ENCODE peak calls at places on chromosomes 3 and 15, in nine cellular contexts. One of them, this sample, is unnamed.

GRCh38 chr3:10188798-10189556 is 24.3 kb downstream of the IRAK2 start:
- DNase-seq in mucosa of gallbladder: no peak
- DNase-seq in OCI-M1: no peak
- DNase-seq in activated CD4-positive, alpha-beta T cell treated with anti-CD3 and anti-CD28 coated beads, Interleukin-2, amount 10 ng/mL, durations not matched to agents 7 days and 5 days: no peak
- DNase-seq in HEK293T: no peak
- DNase-seq in EL: no peak
- DNase-seq in hypothalamus: no peak
- DNase-seq in WTC11: no peak
- DNase-seq in left ventricle myocardium inferior: no peak
- DNase-seq in this sample: no peak

GRCh38 chr3:165507576-165507975 is 311.4 kb upstream of the SLITRK3 start:
- DNase-seq in hypothalamus: no peak
- DNase-seq in HEK293T: no peak
- DNase-seq in EL: no peak
- DNase-seq in mucosa of gallbladder: no peak
- DNase-seq in OCI-M1: peak; percentile 4
- DNase-seq in activated CD4-positive, alpha-beta T cell treated with anti-CD3 and anti-CD28 coated beads, Interleukin-2, amount 10 ng/mL, durations not matched to agents 7 days and 5 days: no peak
- DNase-seq in left ventricle myocardium inferior: no peak
- DNase-seq in WTC11: no peak
- DNase-seq in this sample: no peak

GRCh38 chr3:100517276-100517675 is 24.9 kb downstream of the TMEM45A start:
- DNase-seq in OCI-M1: no peak
- DNase-seq in activated CD4-positive, alpha-beta T cell treated with anti-CD3 and anti-CD28 coated beads, Interleukin-2, amount 10 ng/mL, durations not matched to agents 7 days and 5 days: no peak
- DNase-seq in left ventricle myocardium inferior: no peak
- DNase-seq in HEK293T: no peak
- DNase-seq in EL: no peak
- DNase-seq in WTC11: no peak
- DNase-seq in hypothalamus: no peak
- DNase-seq in mucosa of gallbladder: no peak
- DNase-seq in this sample: no peak

GRCh38 chr3:197487911-197488391 is 67.8 kb downstream of the BDH1 start:
- DNase-seq in HEK293T: no peak
- DNase-seq in WTC11: no peak
- DNase-seq in mucosa of gallbladder: peak; percentile 75
- DNase-seq in OCI-M1: no peak
- DNase-seq in left ventricle myocardium inferior: peak; percentile 50
- DNase-seq in EL: peak; percentile 98
- DNase-seq in hypothalamus: no peak
- DNase-seq in activated CD4-positive, alpha-beta T cell treated with anti-CD3 and anti-CD28 coated beads, Interleukin-2, amount 10 ng/mL, durations not matched to agents 7 days and 5 days: no peak
- DNase-seq in this sample: peak; percentile 100

GRCh38 chr3:72635551-72635950 is 212.7 kb downstream of the SHQ1 start:
- DNase-seq in left ventricle myocardium inferior: no peak
- DNase-seq in EL: no peak
- DNase-seq in OCI-M1: no peak
- DNase-seq in activated CD4-positive, alpha-beta T cell treated with anti-CD3 and anti-CD28 coated beads, Interleukin-2, amount 10 ng/mL, durations not matched to agents 7 days and 5 days: no peak
- DNase-seq in mucosa of gallbladder: no peak
- DNase-seq in hypothalamus: no peak
- DNase-seq in HEK293T: no peak
- DNase-seq in WTC11: no peak
- DNase-seq in this sample: no peak

GRCh38 chr15:58295637-58296036 is 136.2 kb upstream of the LIPC start:
- DNase-seq in WTC11: no peak
- DNase-seq in HEK293T: no peak
- DNase-seq in OCI-M1: no peak
- DNase-seq in EL: no peak
- DNase-seq in activated CD4-positive, alpha-beta T cell treated with anti-CD3 and anti-CD28 coated beads, Interleukin-2, amount 10 ng/mL, durations not matched to agents 7 days and 5 days: no peak
- DNase-seq in left ventricle myocardium inferior: no peak
- DNase-seq in mucosa of gallbladder: no peak
- DNase-seq in hypothalamus: no peak
- DNase-seq in this sample: no peak

GRCh38 chr3:108420926-108421325 is 89.5 kb downstream of the MYH15 start:
- DNase-seq in EL: peak; percentile 68
- DNase-seq in hypothalamus: no peak
- DNase-seq in WTC11: no peak
- DNase-seq in HEK293T: no peak
- DNase-seq in activated CD4-positive, alpha-beta T cell treated with anti-CD3 and anti-CD28 coated beads, Interleukin-2, amount 10 ng/mL, durations not matched to agents 7 days and 5 days: no peak
- DNase-seq in mucosa of gallbladder: no peak
- DNase-seq in left ventricle myocardium inferior: no peak
- DNase-seq in OCI-M1: peak; percentile 88
- DNase-seq in this sample: peak; percentile 48

GRCh38 chr3:161567962-161568361 is 71.4 kb downstream of the OTOL1 start:
- DNase-seq in left ventricle myocardium inferior: no peak
- DNase-seq in HEK293T: no peak
- DNase-seq in activated CD4-positive, alpha-beta T cell treated with anti-CD3 and anti-CD28 coated beads, Interleukin-2, amount 10 ng/mL, durations not matched to agents 7 days and 5 days: no peak
- DNase-seq in WTC11: no peak
- DNase-seq in EL: peak; percentile 62
- DNase-seq in mucosa of gallbladder: no peak
- DNase-seq in hypothalamus: no peak
- DNase-seq in OCI-M1: no peak
- DNase-seq in this sample: no peak

GRCh38 chr15:99507732-99508571 is 57.8 kb upstream of the MEF2A start:
- DNase-seq in activated CD4-positive, alpha-beta T cell treated with anti-CD3 and anti-CD28 coated beads, Interleukin-2, amount 10 ng/mL, durations not matched to agents 7 days and 5 days: no peak
- DNase-seq in mucosa of gallbladder: peak; percentile 51
- DNase-seq in OCI-M1: no peak
- DNase-seq in EL: no peak
- DNase-seq in HEK293T: no peak
- DNase-seq in hypothalamus: no peak
- DNase-seq in left ventricle myocardium inferior: no peak
- DNase-seq in WTC11: no peak
- DNase-seq in this sample: peak; percentile 81

GRCh38 chr3:47416041-47416440 is 35.2 kb downstream of the PTPN23 start:
- DNase-seq in mucosa of gallbladder: no peak
- DNase-seq in hypothalamus: no peak
- DNase-seq in activated CD4-positive, alpha-beta T cell treated with anti-CD3 and anti-CD28 coated beads, Interleukin-2, amount 10 ng/mL, durations not matched to agents 7 days and 5 days: no peak
- DNase-seq in HEK293T: no peak
- DNase-seq in WTC11: peak; percentile 49
- DNase-seq in EL: no peak
- DNase-seq in OCI-M1: no peak
- DNase-seq in left ventricle myocardium inferior: no peak
- DNase-seq in this sample: no peak

GRCh38 chr3:10263549-10264363 is 15.5 kb downstream of the TATDN2 start:
- DNase-seq in left ventricle myocardium inferior: no peak
- DNase-seq in activated CD4-positive, alpha-beta T cell treated with anti-CD3 and anti-CD28 coated beads, Interleukin-2, amount 10 ng/mL, durations not matched to agents 7 days and 5 days: peak; percentile 71
- DNase-seq in OCI-M1: peak; percentile 40
- DNase-seq in EL: peak; percentile 46
- DNase-seq in HEK293T: peak; percentile 67
- DNase-seq in WTC11: peak; percentile 79
- DNase-seq in mucosa of gallbladder: peak; percentile 19
- DNase-seq in hypothalamus: no peak
- DNase-seq in this sample: peak; percentile 46

GRCh38 chr3:175329373-175329772 is 470.2 kb downstream of the NAALADL2 start:
- DNase-seq in OCI-M1: no peak
- DNase-seq in left ventricle myocardium inferior: no peak
- DNase-seq in mucosa of gallbladder: no peak
- DNase-seq in EL: no peak
- DNase-seq in activated CD4-positive, alpha-beta T cell treated with anti-CD3 and anti-CD28 coated beads, Interleukin-2, amount 10 ng/mL, durations not matched to agents 7 days and 5 days: no peak
- DNase-seq in WTC11: no peak
- DNase-seq in hypothalamus: no peak
- DNase-seq in HEK293T: no peak
- DNase-seq in this sample: no peak

GRCh38 chr3:126105691-126106187 is 21.8 kb upstream of the SLC41A3 start:
- DNase-seq in hypothalamus: no peak
- DNase-seq in OCI-M1: no peak
- DNase-seq in WTC11: no peak
- DNase-seq in left ventricle myocardium inferior: no peak
- DNase-seq in HEK293T: no peak
- DNase-seq in EL: no peak
- DNase-seq in mucosa of gallbladder: no peak
- DNase-seq in activated CD4-positive, alpha-beta T cell treated with anti-CD3 and anti-CD28 coated beads, Interleukin-2, amount 10 ng/mL, durations not matched to agents 7 days and 5 days: no peak
- DNase-seq in this sample: no peak

GRCh38 chr3:164467027-164467426 is 611.3 kb downstream of the SI start:
- DNase-seq in EL: no peak
- DNase-seq in OCI-M1: no peak
- DNase-seq in HEK293T: no peak
- DNase-seq in WTC11: no peak
- DNase-seq in left ventricle myocardium inferior: no peak
- DNase-seq in activated CD4-positive, alpha-beta T cell treated with anti-CD3 and anti-CD28 coated beads, Interleukin-2, amount 10 ng/mL, durations not matched to agents 7 days and 5 days: no peak
- DNase-seq in mucosa of gallbladder: no peak
- DNase-seq in hypothalamus: no peak
- DNase-seq in this sample: no peak

GRCh38 chr3:97106652-97106989 is 292.2 kb downstream of the EPHA6 start:
- DNase-seq in HEK293T: no peak
- DNase-seq in hypothalamus: no peak
- DNase-seq in WTC11: no peak
- DNase-seq in OCI-M1: no peak
- DNase-seq in left ventricle myocardium inferior: no peak
- DNase-seq in activated CD4-positive, alpha-beta T cell treated with anti-CD3 and anti-CD28 coated beads, Interleukin-2, amount 10 ng/mL, durations not matched to agents 7 days and 5 days: no peak
- DNase-seq in EL: no peak
- DNase-seq in mucosa of gallbladder: no peak
- DNase-seq in this sample: no peak

GRCh38 chr15:59268980-59269472 is 62.4 kb downstream of the LDHAL6B start:
- DNase-seq in activated CD4-positive, alpha-beta T cell treated with anti-CD3 and anti-CD28 coated beads, Interleukin-2, amount 10 ng/mL, durations not matched to agents 7 days and 5 days: no peak
- DNase-seq in WTC11: no peak
- DNase-seq in hypothalamus: no peak
- DNase-seq in HEK293T: no peak
- DNase-seq in left ventricle myocardium inferior: no peak
- DNase-seq in OCI-M1: no peak
- DNase-seq in mucosa of gallbladder: no peak
- DNase-seq in EL: no peak
- DNase-seq in this sample: no peak

GRCh38 chr3:100041328-100041749 is 73.0 kb downstream of the FILIP1L start:
- DNase-seq in OCI-M1: no peak
- DNase-seq in mucosa of gallbladder: no peak
- DNase-seq in left ventricle myocardium inferior: no peak
- DNase-seq in hypothalamus: no peak
- DNase-seq in activated CD4-positive, alpha-beta T cell treated with anti-CD3 and anti-CD28 coated beads, Interleukin-2, amount 10 ng/mL, durations not matched to agents 7 days and 5 days: no peak
- DNase-seq in HEK293T: no peak
- DNase-seq in WTC11: no peak
- DNase-seq in EL: peak; percentile 92
- DNase-seq in this sample: peak; percentile 83

GRCh38 chr3:8709801-8710524 is 23.6 kb upstream of the CAV3 start:
- DNase-seq in OCI-M1: no peak
- DNase-seq in left ventricle myocardium inferior: no peak
- DNase-seq in HEK293T: no peak
- DNase-seq in WTC11: no peak
- DNase-seq in EL: no peak
- DNase-seq in mucosa of gallbladder: no peak
- DNase-seq in activated CD4-positive, alpha-beta T cell treated with anti-CD3 and anti-CD28 coated beads, Interleukin-2, amount 10 ng/mL, durations not matched to agents 7 days and 5 days: no peak
- DNase-seq in hypothalamus: no peak
- DNase-seq in this sample: no peak

GRCh38 chr15:45386420-45386819 is 8.1 kb upstream of the GATM start:
- DNase-seq in left ventricle myocardium inferior: no peak
- DNase-seq in WTC11: no peak
- DNase-seq in EL: no peak
- DNase-seq in OCI-M1: no peak
- DNase-seq in HEK293T: no peak
- DNase-seq in hypothalamus: no peak
- DNase-seq in mucosa of gallbladder: no peak
- DNase-seq in activated CD4-positive, alpha-beta T cell treated with anti-CD3 and anti-CD28 coated beads, Interleukin-2, amount 10 ng/mL, durations not matched to agents 7 days and 5 days: no peak
- DNase-seq in this sample: no peak

GRCh38 chr3:151733613-151734012 is at the start of gene AADACL2:
- DNase-seq in activated CD4-positive, alpha-beta T cell treated with anti-CD3 and anti-CD28 coated beads, Interleukin-2, amount 10 ng/mL, durations not matched to agents 7 days and 5 days: no peak
- DNase-seq in hypothalamus: no peak
- DNase-seq in HEK293T: no peak
- DNase-seq in mucosa of gallbladder: no peak
- DNase-seq in left ventricle myocardium inferior: no peak
- DNase-seq in OCI-M1: no peak
- DNase-seq in EL: no peak
- DNase-seq in WTC11: no peak
- DNase-seq in this sample: no peak

GRCh38 chr15:65954289-65954741 is 85.0 kb downstream of the RAB11A start:
- DNase-seq in HEK293T: no peak
- DNase-seq in left ventricle myocardium inferior: no peak
- DNase-seq in activated CD4-positive, alpha-beta T cell treated with anti-CD3 and anti-CD28 coated beads, Interleukin-2, amount 10 ng/mL, durations not matched to agents 7 days and 5 days: no peak
- DNase-seq in WTC11: peak; percentile 69
- DNase-seq in hypothalamus: no peak
- DNase-seq in OCI-M1: no peak
- DNase-seq in EL: peak; percentile 37
- DNase-seq in mucosa of gallbladder: no peak
- DNase-seq in this sample: peak; percentile 85

GRCh38 chr3:11582123-11582968 is 61.4 kb downstream of the VGLL4 start:
- DNase-seq in hypothalamus: peak; percentile 33
- DNase-seq in EL: peak; percentile 77
- DNase-seq in OCI-M1: peak; percentile 46
- DNase-seq in activated CD4-positive, alpha-beta T cell treated with anti-CD3 and anti-CD28 coated beads, Interleukin-2, amount 10 ng/mL, durations not matched to agents 7 days and 5 days: peak; percentile 15
- DNase-seq in HEK293T: peak; percentile 61
- DNase-seq in mucosa of gallbladder: peak; percentile 55
- DNase-seq in WTC11: peak; percentile 56
- DNase-seq in left ventricle myocardium inferior: peak; percentile 67
- DNase-seq in this sample: peak; percentile 96

GRCh38 chr15:90232941-90233700 is 620 bp downstream of the CIB1 start:
- DNase-seq in hypothalamus: no peak
- DNase-seq in left ventricle myocardium inferior: peak; percentile 61
- DNase-seq in OCI-M1: peak; percentile 77
- DNase-seq in mucosa of gallbladder: peak; percentile 48
- DNase-seq in WTC11: peak; percentile 71
- DNase-seq in HEK293T: peak; percentile 74
- DNase-seq in EL: peak; percentile 56
- DNase-seq in activated CD4-positive, alpha-beta T cell treated with anti-CD3 and anti-CD28 coated beads, Interleukin-2, amount 10 ng/mL, durations not matched to agents 7 days and 5 days: peak; percentile 51
- DNase-seq in this sample: peak; percentile 65

GRCh38 chr15:94864600-94864999 is 633.2 kb downstream of the MCTP2 start:
- DNase-seq in mucosa of gallbladder: no peak
- DNase-seq in EL: no peak
- DNase-seq in left ventricle myocardium inferior: no peak
- DNase-seq in WTC11: no peak
- DNase-seq in activated CD4-positive, alpha-beta T cell treated with anti-CD3 and anti-CD28 coated beads, Interleukin-2, amount 10 ng/mL, durations not matched to agents 7 days and 5 days: no peak
- DNase-seq in HEK293T: no peak
- DNase-seq in OCI-M1: no peak
- DNase-seq in hypothalamus: no peak
- DNase-seq in this sample: no peak

GRCh38 chr15:78838480-78838879 is 27.2 kb upstream of the ADAMTS7 start:
- DNase-seq in left ventricle myocardium inferior: no peak
- DNase-seq in EL: no peak
- DNase-seq in WTC11: no peak
- DNase-seq in mucosa of gallbladder: peak; percentile 60
- DNase-seq in HEK293T: no peak
- DNase-seq in activated CD4-positive, alpha-beta T cell treated with anti-CD3 and anti-CD28 coated beads, Interleukin-2, amount 10 ng/mL, durations not matched to agents 7 days and 5 days: no peak
- DNase-seq in hypothalamus: no peak
- DNase-seq in OCI-M1: no peak
- DNase-seq in this sample: no peak

GRCh38 chr3:197711973-197712707 is 24.6 kb downstream of the RUBCN start:
- DNase-seq in WTC11: peak; percentile 37
- DNase-seq in OCI-M1: peak; percentile 90
- DNase-seq in hypothalamus: peak; percentile 46
- DNase-seq in left ventricle myocardium inferior: peak; percentile 86
- DNase-seq in mucosa of gallbladder: peak; percentile 90
- DNase-seq in HEK293T: peak; percentile 37
- DNase-seq in EL: peak; percentile 99
- DNase-seq in activated CD4-positive, alpha-beta T cell treated with anti-CD3 and anti-CD28 coated beads, Interleukin-2, amount 10 ng/mL, durations not matched to agents 7 days and 5 days: peak; percentile 91
- DNase-seq in this sample: peak; percentile 97